ENCODE peak calls at places on chromosomes 13 and 19, in six cellular contexts. W is PC-3, S is GM23338, A is HCT116, K is neural progenitor cell, Z is SK-N-SH. V is an unnamed sample. For H4K20me1 and H3K4me1, the result is how much of the 10 kb centered on the place peaks cover.

GRCh38 chr13:106911020-106911419 is 343.1 kb upstream of the ARGLU1 start:
- DNase-seq in K (no peak), S (no peak), A (no peak), W (no peak), Z (no peak), V (no peak)

GRCh38 chr19:14733574-14733973 is 43.7 kb downstream of the ZNF333 start:
- DNase-seq in S (no peak), Z (no peak), W (no peak), K (no peak), A (no peak), V (no peak)

GRCh38 chr13:65597839-65598818 is 1632.0 kb downstream of the PCDH9 start:
- DNase-seq in W (peak), A (no peak), S (no peak), Z (no peak), K (peak), V (peak)

GRCh38 chr13:99228737-99229691 is 28.4 kb downstream of the UBAC2 start:
- DNase-seq in Z (peak), S (no peak), A (no peak), W (peak), K (no peak), V (peak)

GRCh38 chr13:113058129-113058987 is 47.2 kb upstream of the F7 start:
- DNase-seq in Z (no peak), S (no peak), K (no peak), A (no peak), W (no peak), V (no peak)

GRCh38 chr13:105196052-105196451 is 1339.4 kb downstream of the EFNB2 start:
- DNase-seq in A (no peak), Z (no peak), K (no peak), W (peak), S (peak), V (peak)

GRCh38 chr13:105329359-105329758 is 1206.1 kb downstream of the EFNB2 start:
- DNase-seq in K (no peak), A (no peak), W (no peak), S (no peak), Z (no peak), V (no peak)

GRCh38 chr19:4585556-4585955 is 26.1 kb upstream of the SEMA6B start:
- DNase-seq in K (no peak), S (no peak), Z (no peak), W (no peak), A (no peak), V (no peak)

GRCh38 chr13:39602277-39602613 is 748 bp downstream of the LHFPL6 start:
- DNase-seq in S (no peak), Z (no peak), K (no peak), A (no peak), W (no peak), V (no peak)

GRCh38 chr13:100100115-100100879 is 11.4 kb downstream of the PCCA start:
- DNase-seq in Z (no peak), S (no peak), W (peak), K (no peak), A (no peak), V (peak)

GRCh38 chr19:3682741-3683404 is 17.4 kb downstream of the PIP5K1C start:
- DNase-seq in S (no peak), K (peak), Z (peak), W (no peak), A (no peak), V (no peak)

GRCh38 chr13:91355826-91356710 is 8.6 kb downstream of the MIR17HG start:
- DNase-seq in S (no peak), Z (no peak), A (no peak), W (no peak), K (no peak), V (no peak)

GRCh38 chr13:91356919-91357612 is 9.6 kb downstream of the MIR17HG start:
- DNase-seq in W (no peak), Z (no peak), K (no peak), S (no peak), A (no peak), V (no peak)

GRCh38 chr13:91353494-91353893 is 6.0 kb downstream of the MIR17HG start:
- DNase-seq in K (no peak), Z (no peak), W (no peak), A (no peak), S (no peak), V (no peak)

GRCh38 chr13:91357613-91358383 is 10.3 kb downstream of the MIR17HG start:
- DNase-seq in S (no peak), Z (no peak), W (no peak), A (no peak), K (no peak), V (no peak)

GRCh38 chr13:91355099-91355825 is 7.8 kb downstream of the MIR17HG start:
- DNase-seq in S (no peak), A (no peak), K (no peak), W (no peak), Z (no peak), V (no peak)
- H4K20me1 ChIP-seq in S (half or more), A (under half), K (half or more), W (half or more), Z (under half), V (under half)

GRCh38 chr19:54433697-54434096 is 15.3 kb upstream of the LENG8 start:
- DNase-seq in Z (no peak), S (no peak), K (no peak), W (no peak), A (no peak), V (no peak)
- H3K4me1 ChIP-seq in Z (under half), S (under half), K (under half), W (under half), A (under half), V (under half)

GRCh38 chr19:28519218-28519779 is 693.7 kb downstream of the UQCRFS1 start:
- DNase-seq in W (no peak), A (no peak), K (no peak), S (no peak), Z (no peak), V (no peak)

GRCh38 chr19:28521169-28521568 is 691.8 kb downstream of the UQCRFS1 start:
- DNase-seq in A (no peak), K (no peak), S (no peak), W (no peak), Z (no peak), V (no peak)

GRCh38 chr19:28521614-28522544 is 691.1 kb downstream of the UQCRFS1 start:
- DNase-seq in Z (no peak), S (no peak), W (no peak), A (no peak), K (no peak), V (no peak)

GRCh38 chr19:28522545-28522922 is 690.4 kb downstream of the UQCRFS1 start:
- DNase-seq in S (no peak), W (no peak), A (no peak), K (no peak), Z (no peak), V (no peak)

GRCh38 chr19:28519950-28520861 is 692.7 kb downstream of the UQCRFS1 start:
- DNase-seq in Z (no peak), A (no peak), W (peak), S (no peak), K (peak), V (peak)
- TF ChIP-seq EZH2phosphoT487 in Z (no peak), A (no peak), W (no peak), S (no peak), K (no peak), V (no peak)

DNA sequence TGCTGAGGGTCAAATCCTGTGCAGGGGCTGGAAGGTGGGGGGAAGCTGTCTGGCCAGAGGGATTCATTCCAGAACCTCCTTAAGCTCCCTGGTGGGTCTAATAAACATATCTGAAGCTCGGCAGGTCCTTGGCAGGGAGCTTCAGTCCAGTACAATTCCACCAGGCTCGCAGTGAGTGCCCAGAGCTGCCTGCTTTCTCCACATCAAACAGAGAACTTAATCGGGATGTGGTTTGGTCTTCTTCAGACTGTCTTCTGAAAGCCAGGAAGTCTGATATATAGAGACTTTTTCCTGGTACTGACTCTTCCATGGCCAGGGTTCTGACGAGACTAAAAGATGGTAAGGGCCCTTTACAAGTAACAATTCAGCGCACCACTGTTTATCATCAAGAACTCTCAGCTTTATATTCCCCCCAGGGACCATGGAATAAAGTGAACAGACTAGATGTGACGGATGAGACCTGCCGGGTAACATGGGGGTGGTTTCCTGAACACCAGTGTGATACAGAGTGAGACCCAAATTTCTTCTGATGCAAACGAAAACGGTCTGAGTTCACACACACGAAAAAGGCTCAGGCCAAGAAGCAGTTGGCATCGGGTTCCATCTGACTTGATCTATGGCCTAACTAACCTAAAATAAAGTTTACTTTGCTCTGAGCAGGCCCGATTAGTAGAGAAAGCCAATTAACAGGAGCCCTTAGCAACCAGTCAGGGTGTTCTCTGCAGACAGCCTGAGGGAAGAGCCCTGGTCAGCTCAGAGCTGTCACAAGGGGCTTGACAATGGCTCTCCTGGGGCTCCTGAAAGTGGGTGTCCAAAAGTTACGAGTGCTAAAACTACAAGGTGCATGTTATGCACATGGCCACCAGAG is 29.0 kb downstream of the RANBP3 start:
- DNase-seq in S (no peak), A (no peak), Z (no peak), K (no peak), W (no peak), V (no peak)
- H4K20me1 ChIP-seq in S (half or more), A (under half), Z (half or more), K (half or more), W (under half), V (under half)

GRCh38 chr13:50521750-50522149 is 321.7 kb downstream of the DLEU7 start:
- DNase-seq in Z (no peak), S (no peak), W (no peak), K (no peak), A (no peak), V (peak)

GRCh38 chr13:50521191-50521590 is 322.3 kb downstream of the DLEU7 start:
- DNase-seq in W (no peak), A (no peak), S (no peak), K (no peak), Z (no peak), V (no peak)

GRCh38 chr13:50518791-50519201 is 324.7 kb downstream of the DLEU7 start:
- DNase-seq in K (no peak), A (no peak), W (no peak), Z (no peak), S (no peak), V (no peak)

GRCh38 chr13:50519866-50520265 is 323.6 kb downstream of the DLEU7 start:
- DNase-seq in S (no peak), A (no peak), W (no peak), K (no peak), Z (no peak), V (no peak)

DNA sequence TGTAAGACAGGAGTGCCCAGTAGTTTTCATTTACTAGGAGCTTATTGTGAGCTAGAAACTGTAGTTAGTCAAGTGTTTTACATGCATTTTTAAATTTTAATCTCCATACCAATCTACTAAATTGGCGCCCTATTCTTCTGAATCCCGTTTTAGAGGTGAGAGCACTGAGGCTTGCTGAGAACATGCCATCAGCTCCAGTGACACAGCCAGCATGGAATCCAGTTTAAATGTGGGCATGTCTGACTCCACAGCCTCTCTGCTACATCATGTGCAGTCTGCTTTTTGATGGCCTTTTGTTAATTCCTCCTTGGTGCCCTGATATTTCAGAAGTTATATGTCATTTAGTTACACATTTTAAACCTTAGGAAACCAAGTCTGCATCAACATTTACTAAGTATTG is 325.4 kb downstream of the DLEU7 start:
- DNase-seq in A (no peak), Z (no peak), S (no peak), W (no peak), K (no peak), V (peak)
- H3K4me1 ChIP-seq in A (under half), Z (under half), S (under half), W (under half), K (under half), V (under half)

GRCh38 chr13:110034031-110034430 is 247.6 kb upstream of the IRS2 start:
- DNase-seq in Z (no peak), S (no peak), A (no peak), W (no peak), K (no peak), V (no peak)

GRCh38 chr13:110028311-110028710 is 241.9 kb upstream of the IRS2 start:
- DNase-seq in A (no peak), Z (no peak), W (no peak), S (no peak), K (no peak), V (no peak)

GRCh38 chr13:110027470-110028240 is 241.3 kb upstream of the IRS2 start:
- DNase-seq in A (no peak), Z (no peak), K (no peak), W (no peak), S (no peak), V (no peak)

GRCh38 chr13:110028838-110029621 is 242.6 kb upstream of the IRS2 start:
- DNase-seq in Z (peak), S (no peak), K (no peak), A (no peak), W (no peak), V (no peak)

GRCh38 chr13:110030394-110030928 is 244.1 kb upstream of the IRS2 start:
- DNase-seq in W (no peak), K (no peak), S (no peak), A (no peak), Z (no peak), V (no peak)
- TF ChIP-seq EZH2phosphoT487 in W (no peak), K (no peak), S (no peak), A (no peak), Z (no peak), V (no peak)